ENCODE peak calls at places on chromosomes 1 and 21, in six cellular contexts. L, D, R, Q, W and E are unnamed samples.

GRCh38 chr21:38439957-38440356 is 58.3 kb downstream of the ERG start:
- DNase-seq in L (no peak), D (no peak), R (no peak), Q (no peak), W (no peak), E (no peak)

GRCh38 chr1:30420519-30421050 is 302.8 kb downstream of the MATN1 start:
- DNase-seq in L (no peak), D (peak; percentile 45), R (no peak), Q (no peak), W (peak; percentile 2), E (peak; percentile 28)

GRCh38 chr1:113830039-113830438 is 17.8 kb upstream of the RSBN1 start:
- DNase-seq in L (no peak), D (no peak), R (no peak), Q (no peak), W (no peak), E (no peak)

GRCh38 chr1:99648107-99648506 is 2.2 kb downstream of the PALMD start:
- DNase-seq in L (no peak), D (no peak), R (no peak), Q (no peak), W (peak; percentile 60), E (no peak)

GRCh38 chr1:156484480-156485058 is 16.0 kb downstream of the MEF2D start:
- DNase-seq in L (no peak), D (no peak), R (no peak), Q (no peak), W (no peak), E (no peak)

GRCh38 chr21:46000731-46001641 is 19.4 kb downstream of the COL6A1 start:
- DNase-seq in L (peak; percentile 11), D (peak; percentile 79), R (peak; percentile 24), Q (no peak), W (peak; percentile 2), E (peak; percentile 49)

GRCh38 chr1:144101397-144102050 is 129.7 kb upstream of the FAM72C start:
- DNase-seq in L (peak; percentile 11), D (peak; percentile 91), R (peak; percentile 36), Q (no peak), W (peak; percentile 6), E (peak; percentile 60)

GRCh38 chr1:202238914-202239313 is 45.3 kb downstream of the LGR6 start:
- DNase-seq in L (peak; percentile 3), D (peak; percentile 75), R (no peak), Q (no peak), W (no peak), E (peak; percentile 45)

GRCh38 chr21:22351076-22351475 is 1352.9 kb downstream of the NCAM2 start:
- DNase-seq in L (no peak), D (no peak), R (no peak), Q (no peak), W (no peak), E (no peak)

GRCh38 chr1:14841456-14841855 is 243.0 kb downstream of the KAZN start:
- DNase-seq in L (no peak), D (no peak), R (no peak), Q (no peak), W (no peak), E (no peak)

GRCh38 chr1:48576565-48576964 is 104.6 kb upstream of the SPATA6 start:
- DNase-seq in L (no peak), D (no peak), R (no peak), Q (no peak), W (no peak), E (no peak)

GRCh38 chr1:23216771-23217420 is 406 bp downstream of the HTR1D start:
- DNase-seq in L (no peak), D (no peak), R (peak; percentile 27), Q (no peak), W (no peak), E (no peak)

GRCh38 chr1:55448261-55448660 is 233.1 kb upstream of the USP24 start:
- DNase-seq in L (no peak), D (no peak), R (no peak), Q (no peak), W (no peak), E (no peak)

GRCh38 chr21:43986544-43987451 is 25.3 kb upstream of the TRAPPC10 start:
- DNase-seq in L (no peak), D (no peak), R (no peak), Q (no peak), W (no peak), E (no peak)

GRCh38 chr21:43983860-43984420 is 28.2 kb upstream of the TRAPPC10 start:
- DNase-seq in L (no peak), D (no peak), R (no peak), Q (no peak), W (no peak), E (no peak)

GRCh38 chr21:43987509-43987908 is 24.6 kb upstream of the TRAPPC10 start:
- DNase-seq in L (no peak), D (no peak), R (no peak), Q (no peak), W (no peak), E (no peak)

GRCh38 chr21:43984905-43985689 is 27.0 kb upstream of the TRAPPC10 start:
- DNase-seq in L (no peak), D (no peak), R (no peak), Q (no peak), W (no peak), E (no peak)

GRCh38 chr21:43985690-43986251 is 26.3 kb upstream of the TRAPPC10 start:
- DNase-seq in L (no peak), D (no peak), R (no peak), Q (no peak), W (no peak), E (no peak)
- TF ChIP-seq POLR2AphosphoS5 in L (no peak), D (no peak), R (no peak), Q (no peak), W (no peak), E (no peak)

GRCh38 chr1:214861615-214862014 is 220.9 kb upstream of the KCNK2 start:
- DNase-seq in L (no peak), D (no peak), R (no peak), Q (no peak), W (no peak), E (no peak)
- TF ChIP-seq POLR2AphosphoS5 in L (no peak), D (no peak), R (no peak), Q (no peak), W (no peak), E (no peak)

GRCh38 chr1:43711524-43712386 is 4.4 kb downstream of the ST3GAL3 start:
- DNase-seq in L (no peak), D (no peak), R (no peak), Q (no peak), W (no peak), E (no peak)
- TF ChIP-seq POLR2AphosphoS5 in L (no peak), D (no peak), R (no peak), Q (no peak), W (no peak), E (no peak)

GRCh38 chr1:109896681-109897080 is 14.0 kb upstream of the CSF1 start:
- DNase-seq in L (no peak), D (no peak), R (no peak), Q (no peak), W (no peak), E (no peak)

GRCh38 chr1:109898842-109899241 is 11.8 kb upstream of the CSF1 start:
- DNase-seq in L (no peak), D (no peak), R (no peak), Q (no peak), W (no peak), E (no peak)

GRCh38 chr1:109897244-109897955 is 13.2 kb upstream of the CSF1 start:
- DNase-seq in L (no peak), D (no peak), R (no peak), Q (no peak), W (no peak), E (no peak)

GRCh38 chr1:109894823-109895719 is 15.6 kb upstream of the CSF1 start:
- DNase-seq in L (no peak), D (no peak), R (no peak), Q (peak; percentile 58), W (no peak), E (no peak)

DNA sequence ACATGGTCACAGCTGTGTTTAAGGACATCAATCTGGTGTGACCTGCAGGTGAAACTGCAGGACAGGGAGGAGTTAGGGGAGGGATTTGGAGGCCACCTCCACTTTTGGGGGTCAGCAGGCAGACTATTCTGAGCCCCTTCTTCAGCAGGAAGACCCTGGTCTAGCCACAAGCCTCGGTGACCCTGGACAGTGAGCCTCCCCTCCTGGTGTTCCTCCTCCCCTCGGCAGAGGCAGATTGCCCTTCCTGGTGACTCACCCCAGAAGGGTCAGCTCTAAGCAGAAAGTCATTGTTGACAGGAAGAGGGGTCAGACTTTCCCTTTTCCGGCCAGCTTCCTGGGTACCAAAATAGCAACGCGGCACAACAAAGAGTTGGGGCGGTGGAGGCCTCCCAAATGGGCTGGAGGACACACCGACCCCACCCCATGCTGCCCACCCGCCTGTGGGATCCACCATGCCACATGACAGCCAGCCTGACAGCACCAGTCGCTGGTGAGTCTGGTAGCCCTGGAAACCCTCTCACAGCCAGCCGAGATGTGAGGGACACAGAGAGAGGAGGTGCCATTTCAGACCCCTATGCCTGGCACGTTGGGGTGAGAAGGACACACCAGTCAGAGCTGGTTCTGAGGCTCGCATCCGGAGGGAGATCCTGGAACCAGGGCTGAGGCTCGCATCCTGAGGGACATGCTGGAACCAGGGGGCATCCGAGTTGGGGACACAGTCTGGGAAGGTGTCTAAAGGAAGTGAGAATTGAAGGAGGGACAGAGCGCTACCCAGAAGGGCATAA is 14.7 kb upstream of the CSF1 start:
- DNase-seq in L (no peak), D (no peak), R (no peak), Q (no peak), W (no peak), E (no peak)
- TF ChIP-seq POLR2AphosphoS5 in L (no peak), D (no peak), R (peak; percentile 39), Q (no peak), W (no peak), E (no peak)

DNA sequence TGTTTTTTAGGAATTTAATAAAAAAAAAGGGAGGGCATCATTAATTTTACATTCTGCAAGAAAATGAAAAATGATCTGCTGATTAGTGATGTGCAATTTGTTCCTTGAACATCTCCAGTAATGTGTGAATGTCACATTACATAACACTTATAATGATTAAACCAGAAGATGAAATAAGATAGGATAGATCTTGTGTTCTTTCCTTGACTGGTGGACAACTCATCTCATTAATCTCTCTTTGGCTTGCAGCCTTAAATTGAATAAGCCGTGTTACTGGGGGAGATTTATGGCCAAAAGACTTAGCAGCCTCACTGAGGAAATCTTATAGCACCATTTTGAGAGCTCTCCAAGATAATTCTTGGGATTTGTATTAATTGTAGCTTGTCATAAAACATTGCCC is 217.2 kb downstream of the ST6GALNAC3 start:
- DNase-seq in L (no peak), D (no peak), R (no peak), Q (no peak), W (no peak), E (no peak)
- TF ChIP-seq POLR2AphosphoS5 in L (no peak), D (no peak), R (no peak), Q (no peak), W (no peak), E (no peak)